ENCODE peak calls at places on chromosome 20, in five cellular contexts. One of them, this sample, is unnamed.

GRCh38 chr20:5602346-5602745 is 147.9 kb upstream of the SHLD1 start:
- DNase-seq in memory B cell: no peak
- DNase-seq in osteocyte: no peak
- DNase-seq in NCI-H226: peak
- DNase-seq in activated CD4-positive, alpha-beta T cell treated with anti-CD3 and anti-CD28 coated beads for 4 hours: no peak
- DNase-seq in this sample: no peak

GRCh38 chr20:6122111-6122872 is 538 bp downstream of the FERMT1 start:
- DNase-seq in memory B cell: no peak
- DNase-seq in osteocyte: peak
- DNase-seq in activated CD4-positive, alpha-beta T cell treated with anti-CD3 and anti-CD28 coated beads for 4 hours: no peak
- DNase-seq in NCI-H226: no peak
- DNase-seq in this sample: no peak

GRCh38 chr20:48656661-48657211 is 171.1 kb downstream of the PREX1 start:
- DNase-seq in activated CD4-positive, alpha-beta T cell treated with anti-CD3 and anti-CD28 coated beads for 4 hours: no peak
- DNase-seq in osteocyte: no peak
- DNase-seq in memory B cell: no peak
- DNase-seq in NCI-H226: no peak
- DNase-seq in this sample: no peak

GRCh38 chr20:49936153-49937022 is at the start of gene RNF114:
- DNase-seq in NCI-H226: peak
- DNase-seq in osteocyte: peak
- DNase-seq in memory B cell: peak
- DNase-seq in activated CD4-positive, alpha-beta T cell treated with anti-CD3 and anti-CD28 coated beads for 4 hours: peak
- DNase-seq in this sample: peak

GRCh38 chr20:31516651-31517050 is 2.4 kb downstream of the HM13 start:
- DNase-seq in memory B cell: no peak
- DNase-seq in osteocyte: no peak
- DNase-seq in activated CD4-positive, alpha-beta T cell treated with anti-CD3 and anti-CD28 coated beads for 4 hours: no peak
- DNase-seq in NCI-H226: no peak
- DNase-seq in this sample: no peak

GRCh38 chr20:16287776-16288175 is 285.5 kb downstream of the KIF16B start:
- DNase-seq in osteocyte: no peak
- DNase-seq in NCI-H226: no peak
- DNase-seq in activated CD4-positive, alpha-beta T cell treated with anti-CD3 and anti-CD28 coated beads for 4 hours: no peak
- DNase-seq in memory B cell: no peak
- DNase-seq in this sample: no peak

GRCh38 chr20:62804021-62804631 is 509 bp upstream of the OGFR start:
- DNase-seq in osteocyte: no peak
- DNase-seq in activated CD4-positive, alpha-beta T cell treated with anti-CD3 and anti-CD28 coated beads for 4 hours: no peak
- DNase-seq in NCI-H226: no peak
- DNase-seq in memory B cell: no peak
- DNase-seq in this sample: peak

GRCh38 chr20:59446361-59446760 is 145.9 kb downstream of the EDN3 start:
- DNase-seq in NCI-H226: no peak
- DNase-seq in memory B cell: no peak
- DNase-seq in activated CD4-positive, alpha-beta T cell treated with anti-CD3 and anti-CD28 coated beads for 4 hours: no peak
- DNase-seq in osteocyte: no peak
- DNase-seq in this sample: no peak

GRCh38 chr20:53857723-53858236 is 212.6 kb downstream of the BCAS1 start:
- DNase-seq in NCI-H226: no peak
- DNase-seq in memory B cell: no peak
- DNase-seq in activated CD4-positive, alpha-beta T cell treated with anti-CD3 and anti-CD28 coated beads for 4 hours: no peak
- DNase-seq in osteocyte: no peak
- DNase-seq in this sample: no peak

GRCh38 chr20:51579137-51579536 is 36.6 kb upstream of the NFATC2 start:
- DNase-seq in NCI-H226: peak
- DNase-seq in memory B cell: no peak
- DNase-seq in activated CD4-positive, alpha-beta T cell treated with anti-CD3 and anti-CD28 coated beads for 4 hours: no peak
- DNase-seq in osteocyte: no peak
- DNase-seq in this sample: no peak

GRCh38 chr20:3239026-3239866 is at the start of gene SLC4A11:
- DNase-seq in NCI-H226: peak
- DNase-seq in osteocyte: no peak
- DNase-seq in activated CD4-positive, alpha-beta T cell treated with anti-CD3 and anti-CD28 coated beads for 4 hours: peak
- DNase-seq in memory B cell: peak
- DNase-seq in this sample: no peak

GRCh38 chr20:53081916-53082863 is 110.0 kb downstream of the TSHZ2 start:
- DNase-seq in NCI-H226: no peak
- DNase-seq in activated CD4-positive, alpha-beta T cell treated with anti-CD3 and anti-CD28 coated beads for 4 hours: no peak
- DNase-seq in memory B cell: no peak
- DNase-seq in osteocyte: no peak
- DNase-seq in this sample: no peak

GRCh38 chr20:45061244-45061643 is 39.7 kb downstream of the KCNS1 start:
- DNase-seq in NCI-H226: peak
- DNase-seq in memory B cell: no peak
- DNase-seq in osteocyte: no peak
- DNase-seq in activated CD4-positive, alpha-beta T cell treated with anti-CD3 and anti-CD28 coated beads for 4 hours: no peak
- DNase-seq in this sample: no peak

GRCh38 chr20:11235058-11235457 is 561.3 kb upstream of the JAG1 start:
- DNase-seq in osteocyte: no peak
- DNase-seq in NCI-H226: peak
- DNase-seq in activated CD4-positive, alpha-beta T cell treated with anti-CD3 and anti-CD28 coated beads for 4 hours: no peak
- DNase-seq in memory B cell: no peak
- DNase-seq in this sample: no peak

GRCh38 chr20:23295934-23296333 is 54.7 kb upstream of the NXT1 start:
- DNase-seq in osteocyte: no peak
- DNase-seq in NCI-H226: no peak
- DNase-seq in memory B cell: no peak
- DNase-seq in activated CD4-positive, alpha-beta T cell treated with anti-CD3 and anti-CD28 coated beads for 4 hours: no peak
- DNase-seq in this sample: no peak

GRCh38 chr20:62122659-62123449 is 579 bp downstream of the LSM14B start:
- DNase-seq in memory B cell: peak
- DNase-seq in osteocyte: no peak
- DNase-seq in activated CD4-positive, alpha-beta T cell treated with anti-CD3 and anti-CD28 coated beads for 4 hours: peak
- DNase-seq in NCI-H226: peak
- DNase-seq in this sample: peak

GRCh38 chr20:7853493-7853892 is 86.8 kb downstream of the HAO1 start:
- DNase-seq in activated CD4-positive, alpha-beta T cell treated with anti-CD3 and anti-CD28 coated beads for 4 hours: no peak
- DNase-seq in osteocyte: no peak
- DNase-seq in memory B cell: no peak
- DNase-seq in NCI-H226: no peak
- DNase-seq in this sample: no peak

GRCh38 chr20:64192406-64192805 is 28.2 kb downstream of the MYT1 start:
- DNase-seq in NCI-H226: no peak
- DNase-seq in memory B cell: no peak
- DNase-seq in activated CD4-positive, alpha-beta T cell treated with anti-CD3 and anti-CD28 coated beads for 4 hours: no peak
- DNase-seq in osteocyte: no peak
- DNase-seq in this sample: no peak

GRCh38 chr20:43389839-43390626 is 67.7 kb upstream of the SRSF6 start:
- DNase-seq in activated CD4-positive, alpha-beta T cell treated with anti-CD3 and anti-CD28 coated beads for 4 hours: no peak
- DNase-seq in memory B cell: no peak
- DNase-seq in osteocyte: no peak
- DNase-seq in NCI-H226: no peak
- DNase-seq in this sample: no peak

GRCh38 chr20:39358052-39358451 is 395.9 kb downstream of the DHX35 start:
- DNase-seq in activated CD4-positive, alpha-beta T cell treated with anti-CD3 and anti-CD28 coated beads for 4 hours: no peak
- DNase-seq in osteocyte: no peak
- DNase-seq in memory B cell: no peak
- DNase-seq in NCI-H226: no peak
- DNase-seq in this sample: no peak

GRCh38 chr20:40813213-40813510 is 124.1 kb upstream of the MAFB start:
- DNase-seq in activated CD4-positive, alpha-beta T cell treated with anti-CD3 and anti-CD28 coated beads for 4 hours: no peak
- DNase-seq in NCI-H226: no peak
- DNase-seq in osteocyte: peak
- DNase-seq in memory B cell: no peak
- DNase-seq in this sample: no peak

GRCh38 chr20:699342-699741 is 23.7 kb upstream of the SCRT2 start:
- DNase-seq in activated CD4-positive, alpha-beta T cell treated with anti-CD3 and anti-CD28 coated beads for 4 hours: no peak
- DNase-seq in memory B cell: no peak
- DNase-seq in NCI-H226: no peak
- DNase-seq in osteocyte: no peak
- DNase-seq in this sample: no peak

GRCh38 chr20:1137236-1137635 is 18.8 kb downstream of the PSMF1 start:
- DNase-seq in NCI-H226: no peak
- DNase-seq in activated CD4-positive, alpha-beta T cell treated with anti-CD3 and anti-CD28 coated beads for 4 hours: no peak
- DNase-seq in memory B cell: no peak
- DNase-seq in osteocyte: no peak
- DNase-seq in this sample: no peak

GRCh38 chr20:57346477-57346876 is 4.6 kb upstream of the RAE1 start:
- DNase-seq in osteocyte: no peak
- DNase-seq in activated CD4-positive, alpha-beta T cell treated with anti-CD3 and anti-CD28 coated beads for 4 hours: peak
- DNase-seq in memory B cell: peak
- DNase-seq in NCI-H226: peak
- DNase-seq in this sample: peak

GRCh38 chr20:24579016-24579415 is 109.6 kb downstream of the SYNDIG1 start:
- DNase-seq in NCI-H226: no peak
- DNase-seq in activated CD4-positive, alpha-beta T cell treated with anti-CD3 and anti-CD28 coated beads for 4 hours: no peak
- DNase-seq in osteocyte: peak
- DNase-seq in memory B cell: no peak
- DNase-seq in this sample: no peak

GRCh38 chr20:62860924-62861691 is 514 bp downstream of the TCFL5 start:
- DNase-seq in memory B cell: peak
- DNase-seq in osteocyte: no peak
- DNase-seq in activated CD4-positive, alpha-beta T cell treated with anti-CD3 and anti-CD28 coated beads for 4 hours: peak
- DNase-seq in NCI-H226: no peak
- DNase-seq in this sample: peak

GRCh38 chr20:19338960-19339359 is 126.5 kb downstream of the SLC24A3 start:
- DNase-seq in osteocyte: no peak
- DNase-seq in NCI-H226: no peak
- DNase-seq in memory B cell: no peak
- DNase-seq in activated CD4-positive, alpha-beta T cell treated with anti-CD3 and anti-CD28 coated beads for 4 hours: no peak
- DNase-seq in this sample: no peak

GRCh38 chr20:38196592-38196991 is 31.5 kb upstream of the TGM2 start:
- DNase-seq in NCI-H226: peak
- DNase-seq in activated CD4-positive, alpha-beta T cell treated with anti-CD3 and anti-CD28 coated beads for 4 hours: no peak
- DNase-seq in memory B cell: no peak
- DNase-seq in osteocyte: no peak
- DNase-seq in this sample: no peak

GRCh38 chr20:24382330-24382729 is 87.1 kb upstream of the SYNDIG1 start:
- DNase-seq in memory B cell: no peak
- DNase-seq in NCI-H226: no peak
- DNase-seq in activated CD4-positive, alpha-beta T cell treated with anti-CD3 and anti-CD28 coated beads for 4 hours: no peak
- DNase-seq in osteocyte: no peak
- DNase-seq in this sample: no peak

GRCh38 chr20:51434556-51435256 is 107.8 kb downstream of the NFATC2 start:
- DNase-seq in activated CD4-positive, alpha-beta T cell treated with anti-CD3 and anti-CD28 coated beads for 4 hours: no peak
- DNase-seq in osteocyte: no peak
- DNase-seq in NCI-H226: peak
- DNase-seq in memory B cell: no peak
- DNase-seq in this sample: no peak

GRCh38 chr20:12012241-12013222 is 94.8 kb downstream of the BTBD3 start:
- DNase-seq in memory B cell: peak
- DNase-seq in osteocyte: peak
- DNase-seq in NCI-H226: no peak
- DNase-seq in activated CD4-positive, alpha-beta T cell treated with anti-CD3 and anti-CD28 coated beads for 4 hours: no peak
- DNase-seq in this sample: peak

GRCh38 chr20:50169329-50169823 is 15.9 kb upstream of the PEDS1 start:
- DNase-seq in osteocyte: peak
- DNase-seq in activated CD4-positive, alpha-beta T cell treated with anti-CD3 and anti-CD28 coated beads for 4 hours: peak
- DNase-seq in NCI-H226: peak
- DNase-seq in memory B cell: peak
- DNase-seq in this sample: peak

GRCh38 chr20:33309631-33310030 is 26.6 kb downstream of the BPIFB1 start:
- DNase-seq in activated CD4-positive, alpha-beta T cell treated with anti-CD3 and anti-CD28 coated beads for 4 hours: no peak
- DNase-seq in NCI-H226: no peak
- DNase-seq in memory B cell: no peak
- DNase-seq in osteocyte: no peak
- DNase-seq in this sample: no peak

GRCh38 chr20:63351811-63352591 is 9.1 kb downstream of the CHRNA4 start:
- DNase-seq in memory B cell: no peak
- DNase-seq in activated CD4-positive, alpha-beta T cell treated with anti-CD3 and anti-CD28 coated beads for 4 hours: no peak
- DNase-seq in NCI-H226: no peak
- DNase-seq in osteocyte: no peak
- DNase-seq in this sample: no peak

This sample was measured in naive B cell.